ENCODE peak calls at places on chromosome 14, in ten cellular contexts. V is kidney epithelial cell; U is mesendoderm; X is Panc1; Z is heart right ventricle; C is NT2/D1; M is SK-N-SH; G is CD4-positive, alpha-beta memory T cell; Y is IMR-90; A is mesenchymal stem cell. I is an unnamed sample. For H3K27me3 and H3K36me3, the result is how much of the 10 kb centered on the place peaks cover.

GRCh38 chr14:56874375-56874774 is 64.1 kb upstream of the OTX2 start:
- DNase-seq in V (no peak), U (peak), X (peak), Z (no peak), C (no peak), M (no peak), G (no peak), Y (no peak), A (no peak), I (no peak)

GRCh38 chr14:63544641-63545234 is 1.6 kb upstream of the PPP2R5E start:
- DNase-seq in V (no peak), U (no peak), X (no peak), Z (no peak), C (no peak), M (peak), G (no peak), Y (peak), A (peak), I (no peak)

GRCh38 chr14:20662968-20663731 is 21.2 kb upstream of the RNASE4 start:
- DNase-seq in V (no peak), U (peak), X (peak), Z (peak), C (no peak), M (no peak), G (peak), Y (peak), A (peak), I (no peak)

GRCh38 chr14:93564918-93565317 is 134.2 kb downstream of the UNC79 start:
- DNase-seq in V (no peak), U (no peak), X (no peak), Z (no peak), C (no peak), M (no peak), G (no peak), Y (no peak), A (no peak), I (no peak)

GRCh38 chr14:90999299-90999698 is 61.1 kb downstream of the RPS6KA5 start:
- DNase-seq in V (no peak), U (peak), X (no peak), Z (no peak), C (no peak), M (no peak), G (no peak), Y (no peak), A (no peak), I (no peak)

GRCh38 chr14:64721899-64722298 is 17.7 kb downstream of the PLEKHG3 start:
- DNase-seq in V (no peak), U (no peak), X (no peak), Z (no peak), C (no peak), M (no peak), G (no peak), Y (no peak), A (no peak), I (no peak)

GRCh38 chr14:61638595-61639391 is 56.5 kb upstream of the HIF1A start:
- DNase-seq in V (no peak), U (no peak), X (no peak), Z (no peak), C (no peak), M (no peak), G (no peak), Y (peak), A (no peak), I (no peak)

GRCh38 chr14:51562816-51563215 is 88.9 kb upstream of the FRMD6 start:
- DNase-seq in V (no peak), U (no peak), X (no peak), Z (no peak), C (no peak), M (no peak), G (no peak), Y (peak), A (peak), I (no peak)

GRCh38 chr14:69048456-69048855 is 69.4 kb upstream of the ACTN1 start:
- DNase-seq in V (no peak), U (no peak), X (no peak), Z (no peak), C (no peak), M (no peak), G (peak), Y (no peak), A (no peak), I (no peak)

GRCh38 chr14:56087824-56088571 is 30.2 kb upstream of the PELI2 start:
- DNase-seq in V (no peak), U (no peak), X (no peak), Z (no peak), C (no peak), M (no peak), G (no peak), Y (no peak), A (no peak), I (no peak)

GRCh38 chr14:31951638-31951964 is 125.5 kb upstream of the ARHGAP5 start:
- DNase-seq in V (no peak), U (peak), X (no peak), Z (no peak), C (no peak), M (no peak), G (no peak), Y (no peak), A (no peak), I (no peak)

GRCh38 chr14:41604793-41605534 is 1.7 kb upstream of the LRFN5 start:
- DNase-seq in V (no peak), U (peak), X (no peak), Z (peak), C (peak), M (no peak), G (no peak), Y (peak), A (peak), I (peak)

GRCh38 chr14:53306267-53306721 is 153.2 kb upstream of the DDHD1 start:
- DNase-seq in V (no peak), U (peak), X (peak), Z (peak), C (no peak), M (peak), G (peak), Y (peak), A (peak), I (no peak)

GRCh38 chr14:103133213-103134140 is 10.2 kb downstream of the TNFAIP2 start:
- DNase-seq in V (no peak), U (no peak), X (no peak), Z (no peak), C (no peak), M (no peak), G (no peak), Y (no peak), A (no peak), I (no peak)

GRCh38 chr14:87149583-87150354 is 843.2 kb downstream of the GALC start:
- DNase-seq in V (no peak), U (peak), X (no peak), Z (no peak), C (peak), M (no peak), G (no peak), Y (peak), A (peak), I (peak)

GRCh38 chr14:54465654-54466053 is 23.1 kb downstream of the GMFB start:
- DNase-seq in V (no peak), U (no peak), X (no peak), Z (no peak), C (no peak), M (no peak), G (no peak), Y (no peak), A (peak), I (no peak)

GRCh38 chr14:69812725-69813124 is 15.7 kb upstream of the SLC10A1 start:
- DNase-seq in V (no peak), U (no peak), X (no peak), Z (no peak), C (no peak), M (no peak), G (no peak), Y (no peak), A (no peak), I (no peak)

GRCh38 chr14:25010471-25010870 is 39.5 kb downstream of the STXBP6 start:
- DNase-seq in V (no peak), U (peak), X (no peak), Z (no peak), C (no peak), M (no peak), G (no peak), Y (no peak), A (no peak), I (no peak)

GRCh38 chr14:24840204-24840893 is 206.4 kb upstream of the GZMB start:
- DNase-seq in V (no peak), U (peak), X (no peak), Z (no peak), C (peak), M (no peak), G (no peak), Y (no peak), A (peak), I (no peak)

GRCh38 chr14:99951085-99951484 is 114.1 kb upstream of the EVL start:
- DNase-seq in V (no peak), U (no peak), X (no peak), Z (no peak), C (no peak), M (no peak), G (no peak), Y (no peak), A (no peak), I (no peak)

GRCh38 chr14:39372656-39373055 is 59.6 kb downstream of the FBXO33 start:
- DNase-seq in V (no peak), U (no peak), X (no peak), Z (no peak), C (no peak), M (no peak), G (no peak), Y (peak), A (peak), I (no peak)

GRCh38 chr14:67485501-67486095 is 2.9 kb downstream of the TMEM229B start:
- DNase-seq in V (no peak), U (peak), X (no peak), Z (no peak), C (no peak), M (no peak), G (no peak), Y (no peak), A (peak), I (no peak)

GRCh38 chr14:52363001-52363704 is 49.0 kb downstream of the PTGER2 start:
- DNase-seq in V (no peak), U (no peak), X (no peak), Z (no peak), C (no peak), M (no peak), G (no peak), Y (no peak), A (no peak), I (no peak)

GRCh38 chr14:20455355-20456300 is 602 bp downstream of the APEX1 start:
- DNase-seq in V (no peak), U (no peak), X (no peak), Z (no peak), C (peak), M (peak), G (no peak), Y (peak), A (peak), I (no peak)

GRCh38 chr14:31106768-31107167 is 80.6 kb upstream of the STRN3 start:
- DNase-seq in V (no peak), U (no peak), X (no peak), Z (no peak), C (no peak), M (no peak), G (no peak), Y (peak), A (no peak), I (no peak)

GRCh38 chr14:90344920-90345557 is 13.3 kb upstream of the NRDE2 start:
- DNase-seq in V (no peak), U (no peak), X (no peak), Z (no peak), C (no peak), M (no peak), G (no peak), Y (peak), A (no peak), I (no peak)

GRCh38 chr14:63295231-63295685 is 23.5 kb downstream of the GPHB5 start:
- DNase-seq in V (no peak), U (no peak), X (no peak), Z (no peak), C (no peak), M (no peak), G (no peak), Y (no peak), A (peak), I (no peak)

GRCh38 chr14:20516921-20517320 is 11.6 kb downstream of the RNASE10 start:
- DNase-seq in V (no peak), U (no peak), X (no peak), Z (no peak), C (no peak), M (no peak), G (no peak), Y (peak), A (no peak), I (no peak)

GRCh38 chr14:56160058-56160457 is 41.8 kb downstream of the PELI2 start:
- DNase-seq in V (no peak), U (no peak), X (no peak), Z (no peak), C (no peak), M (no peak), G (no peak), Y (no peak), A (no peak), I (no peak)

GRCh38 chr14:64191756-64192155 is 102.4 kb downstream of the ESR2 start:
- DNase-seq in V (peak), U (peak), X (peak), Z (no peak), C (no peak), M (no peak), G (no peak), Y (peak), A (peak), I (peak)

GRCh38 chr14:23376477-23377200 is at the start of gene CMTM5:
- DNase-seq in V (no peak), U (peak), X (no peak), Z (peak), C (no peak), M (no peak), G (no peak), Y (no peak), A (no peak), I (no peak)
- H3K27me3 ChIP-seq in V (under half), U (under half), X (under half), Z (under half), C (under half), M (under half), G (under half), Y (under half), A (half or more), I (under half)

GRCh38 chr14:95107711-95108110 is 49.6 kb downstream of the DICER1 start:
- DNase-seq in V (no peak), U (no peak), X (no peak), Z (no peak), C (no peak), M (no peak), G (no peak), Y (no peak), A (no peak), I (no peak)

GRCh38 chr14:95111507-95112164 is 45.7 kb downstream of the DICER1 start:
- DNase-seq in V (no peak), U (no peak), X (no peak), Z (no peak), C (no peak), M (no peak), G (no peak), Y (no peak), A (no peak), I (no peak)

GRCh38 chr14:95113476-95113875 is 43.9 kb downstream of the DICER1 start:
- DNase-seq in V (no peak), U (no peak), X (no peak), Z (no peak), C (no peak), M (no peak), G (no peak), Y (no peak), A (no peak), I (no peak)

GRCh38 chr14:95106966-95107365 is 50.4 kb downstream of the DICER1 start:
- DNase-seq in V (no peak), U (no peak), X (no peak), Z (no peak), C (no peak), M (no peak), G (no peak), Y (peak), A (no peak), I (no peak)

GRCh38 chr14:95110178-95110577 is 47.2 kb downstream of the DICER1 start:
- DNase-seq in V (no peak), U (no peak), X (no peak), Z (no peak), C (no peak), M (no peak), G (no peak), Y (no peak), A (no peak), I (no peak)
- H3K36me3 ChIP-seq in V (under half), U (under half), X (under half), Z (under half), C (half or more), M (half or more), G (under half), Y (under half), A (under half), I (under half)

GRCh38 chr14:95068091-95068490 is 89.2 kb downstream of the DICER1 start:
- DNase-seq in V (no peak), U (no peak), X (no peak), Z (no peak), C (no peak), M (no peak), G (no peak), Y (no peak), A (no peak), I (no peak)

GRCh38 chr14:95069018-95069417 is 88.3 kb downstream of the DICER1 start:
- DNase-seq in V (no peak), U (no peak), X (no peak), Z (no peak), C (no peak), M (no peak), G (no peak), Y (no peak), A (no peak), I (no peak)

GRCh38 chr14:95070748-95071435 is 86.4 kb downstream of the DICER1 start:
- DNase-seq in V (no peak), U (no peak), X (no peak), Z (no peak), C (no peak), M (peak), G (no peak), Y (no peak), A (no peak), I (no peak)

GRCh38 chr14:95068521-95068920 is 88.8 kb downstream of the DICER1 start:
- DNase-seq in V (no peak), U (no peak), X (no peak), Z (no peak), C (no peak), M (no peak), G (no peak), Y (no peak), A (no peak), I (no peak)

DNA sequence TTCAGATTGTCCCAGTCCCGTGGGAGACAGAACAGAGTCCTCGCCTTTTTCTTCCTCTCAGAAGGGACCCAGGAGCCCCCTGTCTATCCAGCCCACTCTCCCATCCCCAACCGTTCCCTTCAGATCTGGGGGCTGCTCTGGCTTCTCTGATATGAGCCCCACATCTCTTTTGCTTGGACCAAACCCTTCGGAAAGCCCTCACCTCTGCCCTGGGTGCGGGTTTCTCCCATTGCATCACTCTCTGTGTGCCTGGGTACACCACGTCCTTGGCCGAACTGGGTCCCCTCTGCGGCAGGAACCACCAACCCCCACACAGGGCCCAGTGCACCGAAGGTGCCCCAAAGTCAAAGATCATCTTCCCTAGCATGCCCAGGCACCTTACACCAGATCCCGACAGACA is 87.8 kb downstream of the DICER1 start:
- DNase-seq in V (no peak), U (no peak), X (no peak), Z (no peak), C (no peak), M (no peak), G (no peak), Y (no peak), A (no peak), I (no peak)
- H3K27me3 ChIP-seq in V (under half), U (under half), X (under half), Z (under half), C (under half), M (under half), G (under half), Y (under half), A (half or more), I (under half)

GRCh38 chr14:35034440-35034833 is 11.6 kb upstream of the FAM177A1 start:
- DNase-seq in V (no peak), U (peak), X (no peak), Z (no peak), C (no peak), M (no peak), G (no peak), Y (no peak), A (no peak), I (no peak)
- H3K36me3 ChIP-seq in V (under half), U (under half), X (under half), Z (under half), C (under half), M (half or more), G (under half), Y (under half), A (under half), I (under half)

DNA sequence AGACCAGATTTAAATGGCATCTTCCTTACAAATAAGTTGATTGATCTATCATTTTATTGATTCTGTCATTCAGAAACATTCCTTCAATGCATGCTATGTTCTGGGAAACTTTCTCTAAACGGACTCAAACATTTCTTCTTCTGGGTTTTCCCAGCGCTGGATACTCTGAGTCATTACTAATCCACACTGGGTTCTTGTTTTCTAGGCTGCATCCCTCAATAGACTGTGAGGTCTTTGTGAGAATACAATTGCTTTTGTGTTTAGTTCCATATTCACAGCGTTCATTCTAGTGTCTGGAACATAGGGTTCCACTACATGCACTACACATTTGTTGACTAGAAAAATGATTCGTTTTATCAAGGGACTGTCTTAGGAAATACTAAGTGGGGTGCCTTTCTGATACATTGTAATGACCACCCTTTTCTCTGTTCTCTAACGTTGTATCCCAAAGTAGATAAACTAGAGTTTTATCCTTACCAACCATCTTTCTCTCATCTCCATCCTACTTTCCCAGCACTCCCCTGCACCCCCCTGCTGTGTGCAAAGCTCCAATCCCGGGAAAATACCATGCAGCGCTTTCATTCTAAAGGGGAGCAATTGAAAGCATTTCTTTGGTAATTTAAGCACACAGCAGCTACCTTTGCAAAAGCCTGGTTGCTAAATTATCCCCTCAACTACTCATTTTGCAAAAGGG is 878.7 kb downstream of the DIO2 start:
- DNase-seq in V (no peak), U (peak), X (no peak), Z (no peak), C (peak), M (no peak), G (no peak), Y (peak), A (peak), I (no peak)
- H3K27me3 ChIP-seq in V (under half), U (under half), X (under half), Z (under half), C (under half), M (under half), G (under half), Y (under half), A (under half), I (under half)

GRCh38 chr14:89315493-89316456 is 101.3 kb downstream of the FOXN3 start:
- DNase-seq in V (no peak), U (no peak), X (no peak), Z (no peak), C (no peak), M (no peak), G (no peak), Y (no peak), A (no peak), I (no peak)

GRCh38 chr14:89320381-89321000 is 96.5 kb downstream of the FOXN3 start:
- DNase-seq in V (no peak), U (peak), X (no peak), Z (no peak), C (no peak), M (no peak), G (no peak), Y (peak), A (no peak), I (no peak)

GRCh38 chr14:89317051-89317691 is 99.9 kb downstream of the FOXN3 start:
- DNase-seq in V (no peak), U (no peak), X (no peak), Z (no peak), C (no peak), M (no peak), G (no peak), Y (no peak), A (no peak), I (no peak)

GRCh38 chr14:89324501-89325298 is 92.3 kb downstream of the FOXN3 start:
- DNase-seq in V (no peak), U (no peak), X (no peak), Z (no peak), C (no peak), M (no peak), G (no peak), Y (no peak), A (no peak), I (no peak)

GRCh38 chr14:89319687-89320086 is 97.3 kb downstream of the FOXN3 start:
- DNase-seq in V (no peak), U (no peak), X (no peak), Z (no peak), C (no peak), M (no peak), G (no peak), Y (peak), A (no peak), I (no peak)
- H3K36me3 ChIP-seq in V (under half), U (under half), X (under half), Z (under half), C (under half), M (under half), G (under half), Y (under half), A (under half), I (under half)

I was measured in BJ.